ENCODE peak calls at places on chromosomes 4 and X, in five cellular contexts. X is pancreas, B is uterus, A is ovary, E is tibial nerve. V is an unnamed sample.

GRCh38 chr4:3656441-3657376 is 109.5 kb upstream of the ADRA2C start:
- DNase-seq in A (no peak), B (no peak), E (no peak), X (no peak), V (no peak)

GRCh38 chrX:103211012-103211715 is 3.7 kb upstream of the BEX4 start:
- DNase-seq in X (peak; percentile 18), A (peak; percentile 45), E (no peak), B (peak; percentile 21), V (peak; percentile 28)

GRCh38 chr4:181364504-181364903 is 878.7 kb upstream of the TENM3 start:
- DNase-seq in E (no peak), A (no peak), X (no peak), B (no peak), V (no peak)

GRCh38 chr4:5224340-5224739 is 173.1 kb downstream of the STK32B start:
- DNase-seq in A (no peak), X (no peak), E (no peak), B (no peak), V (no peak)

GRCh38 chr4:123889376-123889945 is 492.9 kb downstream of the SPRY1 start:
- DNase-seq in E (no peak), A (no peak), X (no peak), B (no peak), V (no peak)

GRCh38 chr4:79958511-79959264 is 114.3 kb downstream of the ANTXR2 start:
- DNase-seq in X (no peak), B (no peak), A (no peak), E (no peak), V (no peak)

GRCh38 chr4:140839396-140839795 is 83.2 kb upstream of the TBC1D9 start:
- DNase-seq in X (no peak), B (no peak), E (no peak), A (no peak), V (no peak)

GRCh38 chrX:5632061-5632614 is 596.5 kb downstream of the NLGN4X start:
- DNase-seq in B (no peak), X (no peak), A (no peak), E (no peak), V (no peak)

GRCh38 chrX:8632949-8633348 is 99.0 kb downstream of the ANOS1 start:
- DNase-seq in E (no peak), B (no peak), X (no peak), A (no peak), V (peak; percentile 19)

GRCh38 chr4:66216252-66216651 is 546.0 kb upstream of the EPHA5 start:
- DNase-seq in B (no peak), E (no peak), X (no peak), A (no peak), V (no peak)

GRCh38 chr4:154551872-154552686 is 1.9 kb upstream of the PLRG1 start:
- DNase-seq in B (peak; percentile 76), E (peak; percentile 50), X (peak; percentile 57), A (peak; percentile 78), V (peak; percentile 58)

GRCh38 chr4:158129649-158130048 is 43.2 kb downstream of the GASK1B start:
- DNase-seq in E (no peak), B (no peak), A (no peak), X (no peak), V (no peak)

GRCh38 chrX:40579880-40580536 is 762 bp upstream of the ATP6AP2 start:
- DNase-seq in B (no peak), E (no peak), X (no peak), A (no peak), V (no peak)
- H3K27ac ChIP-seq in B (peak overlapping the region; percentile 83), E (peak overlapping the region; percentile 93), X (peak overlapping the region; percentile 86), A (peak overlapping the region; percentile 64), V (peak overlapping the region; percentile 86)

DNA sequence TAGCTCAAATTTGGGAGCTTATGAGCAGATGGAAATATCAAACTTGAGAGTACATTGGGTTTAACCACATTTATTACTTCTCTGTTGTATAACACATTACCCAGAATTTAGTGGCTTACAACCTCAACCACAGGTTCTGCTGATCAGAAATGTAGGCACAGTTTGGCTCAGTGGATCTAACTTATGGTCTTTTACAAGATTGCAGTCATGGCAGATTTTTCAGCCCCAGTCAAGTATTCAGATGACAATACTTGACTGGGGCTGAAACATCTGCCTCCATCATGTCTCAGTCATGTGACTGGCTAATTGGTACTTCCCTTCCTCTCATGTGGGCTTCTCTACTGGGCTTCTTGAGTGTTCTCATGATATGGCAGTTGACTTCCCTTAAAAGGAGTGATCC is 44.0 kb upstream of the ADAD1 start:
- DNase-seq in A (no peak), E (no peak), B (no peak), X (no peak), V (no peak)
- H3K36me3 ChIP-seq in A (no peaks in the 10 kb centered on the region), E (no peaks in the 10 kb centered on the region), B (no peaks in the 10 kb centered on the region), X (no peaks in the 10 kb centered on the region), V (no peaks in the 10 kb centered on the region)

GRCh38 chrX:41388543-41388942 is 54.6 kb downstream of the DDX3X start:
- DNase-seq in A (no peak), E (no peak), B (no peak), X (no peak), V (no peak)

GRCh38 chrX:41394293-41394692 is 52.9 kb upstream of the NYX start:
- DNase-seq in B (no peak), A (no peak), X (no peak), E (no peak), V (no peak)

GRCh38 chrX:41389311-41389888 is 55.4 kb downstream of the DDX3X start:
- DNase-seq in X (peak; percentile 27), B (no peak), E (no peak), A (no peak), V (no peak)

GRCh38 chrX:41386222-41386990 is 52.4 kb downstream of the DDX3X start:
- DNase-seq in A (no peak), E (no peak), B (no peak), X (no peak), V (no peak)

DNA sequence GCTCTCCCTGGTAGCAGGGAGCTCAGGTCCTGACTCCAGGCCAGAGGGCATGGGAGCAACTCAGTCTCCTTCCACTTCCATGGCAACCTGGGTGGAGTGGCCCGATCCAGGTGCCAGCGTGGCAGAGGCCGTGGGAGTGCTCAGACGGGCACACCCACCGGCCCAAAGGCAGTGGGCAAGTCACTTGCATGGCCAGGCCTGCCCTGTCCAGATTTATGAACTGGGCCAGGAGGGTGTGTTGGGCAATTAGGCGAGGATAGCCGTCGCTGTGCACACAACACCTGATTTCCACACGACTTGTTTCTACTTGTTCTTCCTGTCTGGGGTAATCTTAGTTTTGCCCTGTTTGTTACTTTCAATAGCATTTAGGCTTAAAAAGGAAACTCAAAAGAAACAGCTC is 55.5 kb upstream of the NYX start:
- DNase-seq in A (no peak), X (no peak), E (no peak), B (no peak), V (peak; percentile 30)
- H3K27ac ChIP-seq in A (no peak overlapping the region), X (no peak overlapping the region), E (no peak overlapping the region), B (no peak overlapping the region), V (no peak overlapping the region)

GRCh38 chr4:499563-499962 is 553 bp downstream of the PIGG start:
- DNase-seq in A (no peak), X (no peak), B (no peak), E (no peak), V (no peak)

GRCh38 chr4:504076-504475 is 5.1 kb downstream of the PIGG start:
- DNase-seq in A (no peak), X (no peak), B (no peak), E (no peak), V (no peak)

GRCh38 chr4:498328-498919 is 532 bp downstream of the ZNF721 start:
- DNase-seq in A (no peak), E (no peak), X (no peak), B (no peak), V (no peak)
- H3K36me3 ChIP-seq in A (no peaks in the 10 kb centered on the region), E (no peaks in the 10 kb centered on the region), X (no peaks in the 10 kb centered on the region), B (no peaks in the 10 kb centered on the region), V (no peaks in the 10 kb centered on the region)

DNA sequence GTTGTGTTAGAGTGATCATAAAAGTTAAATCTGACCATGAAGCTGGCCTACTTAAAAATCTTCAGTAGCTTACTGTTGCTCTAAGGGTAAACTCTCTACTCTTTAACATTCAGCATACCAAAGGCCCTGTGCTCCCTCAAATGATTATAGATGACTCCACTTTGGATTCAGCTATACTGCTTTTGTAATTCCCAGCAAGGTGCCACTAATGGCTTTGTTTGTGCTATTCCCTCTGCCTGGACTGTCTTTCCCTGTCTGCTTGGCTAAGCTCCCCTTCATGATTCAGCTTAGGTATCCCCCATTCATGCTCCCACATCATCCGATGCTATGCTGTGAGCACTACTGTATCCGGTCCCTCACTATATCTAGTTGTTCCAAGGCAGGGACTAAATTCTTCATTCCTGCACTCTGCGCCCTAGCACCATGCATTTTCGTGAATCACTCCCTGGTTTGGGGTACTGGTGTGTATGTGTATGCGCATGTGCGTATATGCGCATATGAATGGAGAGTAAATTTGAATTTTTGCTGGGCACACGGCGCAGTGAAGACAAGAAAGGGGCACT is 456 bp upstream of the PBDC1 start:
- DNase-seq in B (no peak), A (no peak), E (no peak), X (no peak), V (no peak)
- H3K27ac ChIP-seq in B (peak overlapping the region; percentile 86), A (peak overlapping the region; percentile 80), E (peak overlapping the region; percentile 91), X (peak overlapping the region; percentile 82), V (peak overlapping the region; percentile 83)

V was measured in prostate gland.